ENCODE peak calls at places on chromosome 20, in six cellular contexts. Z is A549, G is GM12865, R is brain microvascular endothelial cell, B is GM20000, O is foreskin fibroblast. M is an unnamed sample.
A peak's percentile ranks its signal among the peaks of the same experiment; 100 is the strongest.

GRCh38 chr20:46826343-46826984 is 68.2 kb upstream of the EYA2 start:
- DNase-seq in G (no peak), R (peak; percentile 46), B (no peak), Z (no peak), O (peak; percentile 14), M (no peak)

GRCh38 chr20:64157878-64158277 is 6.4 kb upstream of the MYT1 start:
- DNase-seq in B (no peak), O (no peak), R (no peak), G (no peak), Z (no peak), M (no peak)

GRCh38 chr20:14953736-14954135 is 616.3 kb upstream of the FLRT3 start:
- DNase-seq in R (no peak), G (no peak), Z (no peak), O (no peak), B (no peak), M (no peak)

GRCh38 chr20:1473821-1474220 is 7.2 kb upstream of the NSFL1C start:
- DNase-seq in R (no peak), O (no peak), Z (no peak), G (no peak), B (no peak), M (no peak)

GRCh38 chr20:14477125-14477524 is 139.7 kb upstream of the FLRT3 start:
- DNase-seq in Z (no peak), G (no peak), R (peak; percentile 57), O (peak; percentile 86), B (no peak), M (peak; percentile 27)

GRCh38 chr20:36773548-36774242 is at the start of gene DSN1:
- DNase-seq in O (peak; percentile 97), G (peak; percentile 99), Z (peak; percentile 96), B (peak; percentile 95), R (peak; percentile 97), M (peak; percentile 95)

GRCh38 chr20:4439461-4439860 is 282.2 kb upstream of the PRND start:
- DNase-seq in B (no peak), G (no peak), O (no peak), R (no peak), Z (no peak), M (no peak)

GRCh38 chr20:46348972-46349741 is 40.9 kb upstream of the CDH22 start:
- DNase-seq in B (peak; percentile 69), Z (peak; percentile 67), R (peak; percentile 32), O (no peak), G (peak; percentile 37), M (no peak)

GRCh38 chr20:61701401-61701800 is 364.3 kb downstream of the TAF4 start:
- DNase-seq in Z (no peak), O (no peak), B (no peak), G (no peak), R (no peak), M (no peak)

GRCh38 chr20:4038047-4038459 is 22.7 kb upstream of the RNF24 start:
- DNase-seq in G (peak; percentile 91), B (peak; percentile 90), O (peak; percentile 71), R (peak; percentile 39), Z (no peak), M (peak; percentile 44)

GRCh38 chr20:49276895-49277785 is 717 bp downstream of the ZNFX1 start:
- DNase-seq in R (no peak), B (peak; percentile 41), O (no peak), Z (no peak), G (peak; percentile 67), M (no peak)

GRCh38 chr20:63194007-63194820 is 21.7 kb downstream of the YTHDF1 start:
- DNase-seq in Z (no peak), G (no peak), R (no peak), B (no peak), O (no peak), M (no peak)

GRCh38 chr20:703426-703825 is 27.8 kb upstream of the SCRT2 start:
- DNase-seq in B (no peak), R (no peak), G (no peak), Z (no peak), O (no peak), M (no peak)

GRCh38 chr20:59421089-59421488 is 120.7 kb downstream of the EDN3 start:
- DNase-seq in G (no peak), Z (no peak), B (no peak), R (no peak), O (no peak), M (no peak)

GRCh38 chr20:23915844-23916243 is 36.3 kb upstream of the CST5 start:
- DNase-seq in O (no peak), G (no peak), B (no peak), R (no peak), Z (no peak), M (no peak)

GRCh38 chr20:14223806-14224205 is 113.6 kb downstream of the FLRT3 start:
- DNase-seq in R (no peak), G (no peak), O (no peak), Z (no peak), B (no peak), M (no peak)

GRCh38 chr20:62908971-62909791 is 17.1 kb downstream of the DIDO1 start:
- DNase-seq in O (no peak), B (no peak), Z (no peak), R (no peak), G (no peak), M (no peak)

GRCh38 chr20:62958388-62959100 is 6.0 kb downstream of the SLC17A9 start:
- DNase-seq in B (no peak), Z (no peak), O (no peak), G (no peak), R (no peak), M (no peak)

GRCh38 chr20:16013631-16014030 is 559.6 kb downstream of the KIF16B start:
- DNase-seq in Z (no peak), G (no peak), B (no peak), R (no peak), O (no peak), M (no peak)

GRCh38 chr20:25484911-25485511 is 77.5 kb downstream of the GINS1 start:
- DNase-seq in Z (no peak), G (no peak), R (peak; percentile 7), O (no peak), B (no peak), M (no peak)

GRCh38 chr20:64025826-64026412 is 10.1 kb upstream of the C20orf204 start:
- DNase-seq in B (no peak), O (peak; percentile 44), R (no peak), G (no peak), Z (no peak), M (no peak)

GRCh38 chr20:51688600-51688999 is 79.6 kb downstream of the ATP9A start:
- DNase-seq in G (no peak), B (no peak), O (no peak), Z (no peak), R (no peak), M (no peak)

GRCh38 chr20:39464238-39464637 is 502.1 kb downstream of the DHX35 start:
- DNase-seq in Z (no peak), O (no peak), G (no peak), R (no peak), B (no peak), M (no peak)
- TF ChIP-seq CTCF in Z (no peak), O (no peak), G (no peak), R (no peak), B (no peak), M (no peak)

DNA sequence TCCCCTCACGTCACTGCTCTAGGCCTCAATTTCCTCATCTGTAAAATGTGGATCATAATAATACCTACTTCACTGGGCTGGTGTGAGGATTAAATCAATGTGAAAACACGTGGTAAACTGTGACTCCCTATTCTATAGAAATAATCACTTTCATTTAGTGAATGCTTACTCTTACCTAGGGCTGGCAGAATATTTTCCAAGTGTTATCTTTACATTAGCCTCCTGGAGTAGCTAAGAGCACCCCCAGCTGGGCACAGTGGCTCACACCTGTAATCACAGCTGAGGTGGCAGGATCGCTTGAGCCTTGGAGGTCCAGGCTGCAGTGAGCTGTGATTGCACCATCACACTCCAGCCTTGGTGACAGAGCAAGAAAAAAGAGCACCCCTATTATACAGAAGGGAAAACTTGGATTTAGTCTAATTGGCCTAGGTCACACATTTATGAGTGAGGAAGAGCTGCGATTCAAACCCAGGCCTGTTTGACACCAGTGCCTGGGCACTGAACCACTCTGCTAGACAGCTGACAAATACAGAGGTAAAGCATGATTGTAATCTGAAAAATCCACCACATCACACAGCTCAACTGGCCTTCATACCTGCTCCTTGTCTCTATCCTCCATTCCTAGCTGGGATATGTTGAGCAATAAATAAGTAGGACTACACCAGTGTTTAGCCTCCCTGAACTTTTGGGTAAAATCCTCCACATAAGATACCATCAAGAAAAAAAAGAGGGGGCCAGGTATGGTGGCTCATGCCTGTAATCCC is 1.4 kb upstream of the SNTA1 start:
- DNase-seq in O (no peak), G (peak; percentile 40), B (no peak), R (no peak), Z (no peak), M (no peak)
- TF ChIP-seq CTCF in O (no peak), G (peak; percentile 21), B (peak; percentile 29), R (peak; percentile 44), Z (peak; percentile 43), M (peak; percentile 7)

GRCh38 chr20:34142121-34142520 is 30.1 kb upstream of the EIF2S2 start:
- DNase-seq in B (no peak), Z (no peak), R (no peak), G (no peak), O (no peak), M (no peak)
- TF ChIP-seq CTCF in B (no peak), Z (no peak), R (no peak), G (no peak), O (no peak), M (no peak)

GRCh38 chr20:12404941-12405340 is 487.2 kb downstream of the BTBD3 start:
- DNase-seq in Z (no peak), R (no peak), O (no peak), B (no peak), G (no peak), M (no peak)
- TF ChIP-seq CTCF in Z (no peak), R (no peak), O (no peak), B (no peak), G (no peak), M (no peak)

DNA sequence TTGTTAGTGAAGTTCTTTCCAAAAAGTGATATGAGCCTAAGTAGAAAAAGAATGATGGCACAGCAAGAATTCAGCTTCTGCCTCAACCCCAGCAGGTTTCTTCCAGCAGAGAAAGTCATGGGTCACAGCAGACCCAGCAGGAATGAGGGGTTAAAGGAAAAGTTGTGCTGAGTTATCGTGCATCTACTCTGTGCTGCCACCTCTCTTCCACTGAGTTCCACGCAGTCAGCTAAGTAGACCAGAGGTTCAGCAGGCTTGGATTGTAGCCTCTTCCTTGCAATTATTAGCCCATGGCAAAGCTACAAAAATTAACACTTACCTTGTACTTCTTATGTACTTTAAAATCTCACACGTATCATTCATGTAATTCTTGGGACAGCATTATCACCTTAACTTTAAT is 510.8 kb downstream of the PTPRT start:
- DNase-seq in O (no peak), Z (no peak), R (no peak), B (no peak), G (no peak), M (no peak)
- TF ChIP-seq CTCF in O (no peak), Z (no peak), R (no peak), B (peak; percentile 4), G (peak; percentile 6), M (no peak)

DNA sequence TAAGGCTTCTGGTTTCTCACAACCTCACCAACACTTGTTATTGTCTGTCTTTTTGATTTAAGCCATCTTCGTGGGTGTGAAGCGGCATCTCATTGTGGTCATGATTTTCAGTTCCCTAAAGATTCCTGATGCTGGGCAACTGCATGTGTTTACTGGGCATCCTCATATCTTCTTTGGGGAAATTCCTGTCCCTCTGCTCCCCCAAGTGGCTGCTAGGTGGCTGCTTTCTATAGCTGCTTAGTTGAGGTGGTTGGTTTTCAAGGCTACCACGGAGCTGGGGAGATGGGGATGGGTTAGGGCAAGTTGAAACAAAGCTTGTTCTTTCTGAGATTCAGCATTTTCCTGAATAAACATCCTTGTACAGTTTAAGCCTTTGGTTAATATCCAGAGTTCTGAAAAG is 403.9 kb upstream of the SULF2 start:
- DNase-seq in G (peak; percentile 25), O (no peak), Z (peak; percentile 28), R (peak; percentile 4), B (peak; percentile 37), M (peak; percentile 20)
- TF ChIP-seq CTCF in G (peak; percentile 30), O (peak; percentile 55), Z (peak; percentile 42), R (peak; percentile 60), B (peak; percentile 10), M (peak; percentile 61)